ENCODE peak calls at places on chromosomes 1 and 21, in four cellular contexts. N is H1, G is neural progenitor cell, W is DND-41. O is an unnamed sample.

GRCh38 chr1:115332813-115333608 is 5.0 kb downstream of the NGF start:
- DNase-seq in N (no peak), G (no peak), W (peak; percentile 12), O (peak; percentile 30)

GRCh38 chr21:28294046-28294445 is 698.6 kb downstream of the LTN1 start:
- DNase-seq in N (no peak), G (no peak), W (no peak), O (no peak)

GRCh38 chr1:223759273-223759672 is 46.9 kb downstream of the CAPN2 start:
- DNase-seq in N (peak; percentile 53), G (peak; percentile 14), W (no peak), O (no peak)

GRCh38 chr1:86950712-86951111 is 36.3 kb downstream of the HS2ST1 start:
- DNase-seq in N (no peak), G (no peak), W (no peak), O (no peak)

GRCh38 chr1:170765712-170766330 is 101.9 kb downstream of the PRRX1 start:
- DNase-seq in N (no peak), G (peak; percentile 13), W (no peak), O (no peak)

GRCh38 chr1:71587961-71588360 is 507.1 kb upstream of the ZRANB2 start:
- DNase-seq in N (no peak), G (peak; percentile 11), W (peak; percentile 30), O (no peak)

GRCh38 chr21:44013380-44014088 is 1.4 kb downstream of the TRAPPC10 start:
- DNase-seq in N (no peak), G (no peak), W (peak; percentile 53), O (no peak)

GRCh38 chr1:96418969-96419368 is 302.6 kb upstream of the PTBP2 start:
- DNase-seq in N (no peak), G (no peak), W (no peak), O (no peak)

GRCh38 chr1:201999625-202000238 is 10.7 kb upstream of the ELF3 start:
- DNase-seq in N (no peak), G (peak; percentile 74), W (peak; percentile 35), O (no peak)

GRCh38 chr1:6221210-6221784 is 14.5 kb downstream of the ICMT start:
- DNase-seq in N (no peak), G (no peak), W (no peak), O (no peak)

GRCh38 chr1:180232521-180233043 is 2.5 kb downstream of the LHX4 start:
- DNase-seq in N (no peak), G (no peak), W (no peak), O (no peak)

GRCh38 chr1:180230791-180231505 is 884 bp downstream of the LHX4 start:
- DNase-seq in N (no peak), G (peak; percentile 88), W (no peak), O (peak; percentile 17)

GRCh38 chr1:180230416-180230790 is 339 bp downstream of the LHX4 start:
- DNase-seq in N (no peak), G (peak; percentile 65), W (no peak), O (no peak)

GRCh38 chr1:180233191-180234011 is 3.3 kb downstream of the LHX4 start:
- DNase-seq in N (no peak), G (peak; percentile 39), W (no peak), O (no peak)

GRCh38 chr1:180231506-180232420 is 1.7 kb downstream of the LHX4 start:
- DNase-seq in N (no peak), G (peak; percentile 82), W (no peak), O (no peak)
- TF ChIP-seq EZH2 in N (no peak), G (peak; percentile 80), W (no peak), O (peak; percentile 70)

DNA sequence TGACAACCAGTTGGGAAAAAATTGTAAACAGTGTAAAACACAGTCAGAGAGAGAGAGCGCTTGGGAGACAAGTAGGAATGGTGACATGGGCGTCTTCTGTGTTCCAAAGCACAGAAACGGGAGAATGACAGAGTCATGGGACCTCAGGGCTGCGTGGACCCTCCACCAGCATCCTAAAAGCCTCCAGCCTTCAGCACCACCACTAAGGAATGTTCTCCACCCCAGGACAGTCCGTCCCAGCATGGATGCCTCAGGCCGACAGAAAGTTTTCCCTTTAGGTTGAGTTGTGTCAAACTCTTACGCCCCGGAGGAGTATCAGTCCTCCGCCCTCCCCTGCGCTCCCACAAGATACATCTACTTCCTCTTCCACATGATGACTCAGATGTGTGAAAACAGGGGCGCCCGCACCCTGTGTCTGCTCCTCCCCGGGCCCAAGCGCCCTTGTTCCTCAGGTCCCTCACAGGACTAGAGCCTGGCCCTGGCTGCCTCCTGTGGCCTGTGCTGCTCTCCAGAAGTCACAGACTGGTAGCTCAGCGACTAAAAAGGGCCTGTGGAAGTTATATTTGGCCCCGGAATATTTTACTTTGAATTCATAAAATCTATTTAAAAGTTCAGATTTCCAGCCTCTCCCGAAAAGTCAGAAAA is 63.9 kb upstream of the EFHD2 start:
- DNase-seq in N (no peak), G (no peak), W (no peak), O (no peak)
- H3K4me2 ChIP-seq in N (no peak overlapping the region), G (no peak overlapping the region), W (no peak overlapping the region), O (peak overlapping the region; percentile 50)

GRCh38 chr1:187445066-187445465 is 616.3 kb downstream of the PLA2G4A start:
- DNase-seq in N (no peak), G (no peak), W (no peak), O (no peak)

GRCh38 chr1:187442590-187442989 is 613.8 kb downstream of the PLA2G4A start:
- DNase-seq in N (no peak), G (no peak), W (no peak), O (no peak)

DNA sequence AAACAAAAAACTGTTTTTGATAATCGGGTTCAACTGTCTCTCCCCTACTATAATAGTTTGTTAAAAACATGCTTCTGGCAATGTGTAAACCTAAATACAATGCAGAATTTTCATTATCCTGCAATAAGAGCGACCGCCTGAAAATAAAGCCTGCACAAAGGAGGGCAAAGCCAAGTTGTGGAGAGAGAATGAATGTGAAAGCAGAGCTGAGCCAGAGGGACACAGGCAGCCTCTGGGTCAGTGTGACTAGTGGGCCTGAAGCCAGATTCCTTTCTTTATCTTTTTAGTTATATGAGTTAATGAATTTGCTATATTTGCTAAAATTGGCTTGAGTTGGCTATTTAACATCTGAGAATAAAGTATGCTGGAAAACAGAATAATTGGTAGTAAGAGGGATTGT is 615.2 kb downstream of the PLA2G4A start:
- DNase-seq in N (no peak), G (no peak), W (no peak), O (no peak)
- TF ChIP-seq CTCF in N (no peak), G (no peak), W (no peak), O (no peak)

DNA sequence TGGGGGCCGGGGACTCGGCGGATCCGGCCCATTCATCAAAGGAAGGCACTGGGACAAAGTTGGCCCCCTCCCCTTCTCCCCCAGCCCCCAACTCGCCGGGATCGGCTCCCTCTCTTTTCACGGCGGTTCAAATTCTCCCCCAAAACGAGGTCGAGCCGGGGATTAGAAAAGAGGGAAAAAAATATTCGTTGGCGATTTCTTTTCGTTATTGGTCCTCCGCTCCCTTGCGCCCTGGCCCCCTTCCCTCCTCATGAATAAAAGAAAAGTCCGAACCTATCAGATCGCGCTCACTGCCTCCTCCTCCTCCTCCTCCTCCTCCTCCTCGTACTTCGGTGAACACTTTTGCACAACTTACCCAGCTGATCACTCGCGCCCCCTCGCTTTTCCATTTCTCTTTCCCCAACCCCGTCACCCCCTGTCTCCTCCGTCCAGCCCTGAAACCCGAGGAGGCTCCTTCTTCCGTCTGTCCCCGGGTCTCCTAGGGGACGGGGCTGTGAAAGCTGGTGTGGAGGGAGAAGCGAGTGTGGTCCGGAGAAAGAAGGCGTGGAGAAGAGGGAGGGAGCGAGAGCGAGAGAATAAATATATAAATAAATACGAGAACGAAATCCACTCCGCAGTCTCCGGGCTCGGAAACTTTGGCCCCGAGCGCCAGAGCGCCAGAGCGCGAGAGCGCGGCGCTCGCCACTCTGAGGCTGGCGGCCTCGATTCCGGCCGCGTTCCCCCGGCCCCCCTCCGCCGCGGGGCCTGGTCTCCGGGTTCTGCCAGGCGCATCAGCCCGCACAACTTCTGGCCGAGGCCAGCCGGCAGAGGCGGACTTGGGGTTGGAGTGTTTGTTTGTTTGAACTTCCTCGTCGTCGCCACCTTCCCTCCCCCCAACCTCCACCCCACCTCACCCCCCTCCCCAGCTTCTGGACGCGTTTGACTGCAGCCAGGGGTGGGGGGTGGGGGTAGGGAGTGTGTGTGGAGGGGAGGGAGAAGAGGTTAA is at the start of gene PAX7:
- DNase-seq in N (peak; percentile 81), G (peak; percentile 84), W (no peak), O (no peak)
- TF ChIP-seq EZH2 in N (peak; percentile 38), G (no peak), W (no peak), O (peak; percentile 64)

GRCh38 chr1:85454214-85454613 is 10.7 kb downstream of the DDAH1 start:
- DNase-seq in N (no peak), G (no peak), W (no peak), O (no peak)

GRCh38 chr1:85450832-85451231 is 14.1 kb downstream of the DDAH1 start:
- DNase-seq in N (no peak), G (no peak), W (no peak), O (no peak)

GRCh38 chr1:85451236-85451830 is 13.6 kb downstream of the DDAH1 start:
- DNase-seq in N (no peak), G (no peak), W (no peak), O (no peak)

GRCh38 chr1:85452859-85453430 is 12.0 kb downstream of the DDAH1 start:
- DNase-seq in N (no peak), G (no peak), W (no peak), O (no peak)

GRCh38 chr1:85453640-85454194 is 11.2 kb downstream of the DDAH1 start:
- DNase-seq in N (no peak), G (no peak), W (no peak), O (no peak)
- H3K4me2 ChIP-seq in N (no peak overlapping the region), G (no peak overlapping the region), W (no peak overlapping the region), O (no peak overlapping the region)

GRCh38 chr1:25112400-25112799 is 119.9 kb downstream of the SYF2 start:
- DNase-seq in N (no peak), G (no peak), W (no peak), O (no peak)

GRCh38 chr1:25120286-25120685 is 112.0 kb downstream of the SYF2 start:
- DNase-seq in N (no peak), G (no peak), W (no peak), O (no peak)

GRCh38 chr1:25116832-25117231 is 115.5 kb downstream of the SYF2 start:
- DNase-seq in N (no peak), G (no peak), W (no peak), O (no peak)

GRCh38 chr1:25118554-25118953 is 113.7 kb downstream of the SYF2 start:
- DNase-seq in N (no peak), G (no peak), W (no peak), O (no peak)

DNA sequence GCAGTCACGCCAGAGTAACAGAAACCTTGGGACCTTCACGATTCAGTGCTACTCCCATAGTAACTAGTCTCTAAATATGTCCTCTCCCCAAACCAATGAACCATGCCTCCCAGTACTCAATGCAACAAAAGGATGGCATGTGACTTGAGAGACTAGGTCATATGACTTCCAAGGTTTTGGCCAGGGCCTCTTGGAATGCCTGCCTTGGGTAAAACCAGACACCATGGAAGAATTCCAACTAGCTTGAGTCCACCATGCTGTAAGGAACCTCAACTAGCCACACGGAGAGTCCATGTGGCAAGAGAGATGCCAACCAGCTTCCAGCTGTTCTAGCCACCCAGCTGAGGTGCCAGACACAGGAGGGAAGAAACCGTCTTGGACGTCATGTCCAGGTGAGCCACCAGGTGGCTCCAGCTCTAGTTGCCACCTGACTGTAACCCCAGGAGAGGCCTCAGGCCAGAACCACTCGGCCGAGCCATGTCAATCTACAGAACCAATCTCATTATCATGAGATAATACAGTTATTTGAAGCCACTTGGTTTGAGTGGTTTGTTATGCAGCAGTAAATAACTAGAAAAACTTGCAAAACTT is 115.0 kb downstream of the SYF2 start:
- DNase-seq in N (peak; percentile 38), G (peak; percentile 33), W (peak; percentile 28), O (no peak)
- TF ChIP-seq CTCF in N (peak; percentile 84), G (peak; percentile 50), W (peak; percentile 57), O (peak; percentile 75)